ENCODE peak calls at places on chromosome 6, in nine cellular contexts. Z is breast epithelium, G is stomach, L is K562, N is HepG2, Y is GM23338, B is Panc1, U is transverse colon, X is HCT116. A is an unnamed sample.

GRCh38 chr6:116057766-116058165 is 2.9 kb downstream of the FRK start:
- DNase-seq in X (no peak), N (no peak), L (no peak), G (no peak), B (no peak), Z (no peak), Y (no peak), U (no peak), A (no peak)

GRCh38 chr6:49121970-49122369 is 341.1 kb downstream of the MMUT start:
- DNase-seq in B (no peak), X (no peak), G (no peak), L (no peak), U (no peak), Y (no peak), Z (no peak), N (no peak), A (no peak)

GRCh38 chr6:158213925-158214674 is 46.0 kb downstream of the GTF2H5 start:
- DNase-seq in L (peak), X (peak), Z (no peak), B (peak), U (peak), G (peak), N (peak), Y (peak), A (peak)

GRCh38 chr6:26472549-26473245 is 14.9 kb downstream of the BTN2A1 start:
- DNase-seq in Z (no peak), Y (no peak), X (no peak), N (no peak), L (no peak), G (no peak), U (no peak), B (no peak), A (no peak)

GRCh38 chr6:144343736-144344428 is 58.7 kb downstream of the UTRN start:
- DNase-seq in B (no peak), N (peak), Y (peak), G (peak), Z (no peak), X (no peak), U (peak), L (no peak), A (no peak)

GRCh38 chr6:1873781-1874180 is 264.1 kb downstream of the FOXC1 start:
- DNase-seq in G (no peak), B (no peak), X (no peak), L (no peak), U (no peak), Y (no peak), N (no peak), Z (no peak), A (no peak)

GRCh38 chr6:10809098-10809497 is 29.2 kb downstream of the MAK start:
- DNase-seq in L (no peak), Z (no peak), G (no peak), N (no peak), X (no peak), B (no peak), U (no peak), Y (no peak), A (no peak)

GRCh38 chr6:123064038-123064437 is 68.0 kb downstream of the CLVS2 start:
- DNase-seq in B (no peak), X (no peak), Y (no peak), U (no peak), L (no peak), Z (no peak), N (no peak), G (no peak), A (no peak)

GRCh38 chr6:170452767-170453545 is 100.2 kb downstream of the PSMB1 start:
- DNase-seq in L (no peak), Y (no peak), G (no peak), X (no peak), U (no peak), N (no peak), Z (no peak), B (no peak), A (no peak)

GRCh38 chr6:30355281-30355680 is 10.3 kb downstream of the RPP21 start:
- DNase-seq in U (no peak), Z (no peak), L (no peak), Y (no peak), B (no peak), N (no peak), G (no peak), X (no peak), A (no peak)

GRCh38 chr6:4661391-4661790 is 114.8 kb upstream of the CDYL start:
- DNase-seq in B (no peak), U (no peak), N (no peak), Z (no peak), L (no peak), X (no peak), G (no peak), Y (no peak), A (no peak)

GRCh38 chr6:159533016-159533415 is 160.0 kb downstream of the SOD2 start:
- DNase-seq in L (no peak), B (no peak), N (no peak), Y (no peak), X (no peak), U (no peak), Z (no peak), G (no peak), A (no peak)

GRCh38 chr6:33600761-33601160 is 20.4 kb upstream of the ITPR3 start:
- DNase-seq in B (no peak), N (no peak), Z (no peak), G (no peak), Y (no peak), U (no peak), L (no peak), X (no peak), A (no peak)

GRCh38 chr6:43143235-43144124 is 27.6 kb upstream of the SRF start:
- DNase-seq in Y (peak), B (no peak), X (peak), Z (peak), G (peak), N (peak), U (peak), L (peak), A (peak)
- TF ChIP-seq POLR2AphosphoS5 in Y (peak), B (no peak), X (no peak), Z (peak), G (no peak), N (no peak), U (peak), L (no peak), A (peak)

GRCh38 chr6:103798166-103798565 is 1061.6 kb downstream of the HACE1 start:
- DNase-seq in B (no peak), L (no peak), Z (no peak), Y (no peak), G (no peak), N (no peak), X (no peak), U (no peak), A (no peak)

GRCh38 chr6:103800131-103800670 is 1059.5 kb downstream of the HACE1 start:
- DNase-seq in U (no peak), G (no peak), Y (no peak), B (no peak), L (no peak), Z (no peak), X (no peak), N (no peak), A (no peak)

DNA sequence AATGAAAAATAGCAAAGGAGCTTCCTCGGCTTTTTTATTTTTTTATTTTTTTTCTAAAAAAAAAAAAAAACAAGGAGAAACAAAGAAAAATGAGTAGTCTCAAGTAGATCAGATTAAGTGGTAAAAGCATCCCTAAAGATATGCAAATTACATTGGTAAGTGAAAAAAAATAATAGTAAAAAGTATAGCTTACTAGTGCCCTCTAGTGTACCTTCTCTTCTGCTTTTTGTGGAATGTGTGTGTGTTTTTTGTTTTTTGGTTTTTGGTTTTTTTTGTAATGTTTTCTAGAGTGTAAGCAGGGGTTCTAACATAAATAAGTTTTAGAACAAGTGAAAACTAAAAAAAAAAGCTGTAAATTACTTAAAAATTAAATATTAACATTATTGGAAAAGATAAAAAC is 1062.0 kb downstream of the HACE1 start:
- DNase-seq in U (no peak), N (no peak), G (no peak), L (no peak), X (no peak), Y (peak), Z (no peak), B (no peak), A (no peak)
- TF ChIP-seq CTCF in U (no peak), N (peak), G (no peak), L (no peak), X (peak), Y (peak), Z (no peak), B (peak), A (no peak)

DNA sequence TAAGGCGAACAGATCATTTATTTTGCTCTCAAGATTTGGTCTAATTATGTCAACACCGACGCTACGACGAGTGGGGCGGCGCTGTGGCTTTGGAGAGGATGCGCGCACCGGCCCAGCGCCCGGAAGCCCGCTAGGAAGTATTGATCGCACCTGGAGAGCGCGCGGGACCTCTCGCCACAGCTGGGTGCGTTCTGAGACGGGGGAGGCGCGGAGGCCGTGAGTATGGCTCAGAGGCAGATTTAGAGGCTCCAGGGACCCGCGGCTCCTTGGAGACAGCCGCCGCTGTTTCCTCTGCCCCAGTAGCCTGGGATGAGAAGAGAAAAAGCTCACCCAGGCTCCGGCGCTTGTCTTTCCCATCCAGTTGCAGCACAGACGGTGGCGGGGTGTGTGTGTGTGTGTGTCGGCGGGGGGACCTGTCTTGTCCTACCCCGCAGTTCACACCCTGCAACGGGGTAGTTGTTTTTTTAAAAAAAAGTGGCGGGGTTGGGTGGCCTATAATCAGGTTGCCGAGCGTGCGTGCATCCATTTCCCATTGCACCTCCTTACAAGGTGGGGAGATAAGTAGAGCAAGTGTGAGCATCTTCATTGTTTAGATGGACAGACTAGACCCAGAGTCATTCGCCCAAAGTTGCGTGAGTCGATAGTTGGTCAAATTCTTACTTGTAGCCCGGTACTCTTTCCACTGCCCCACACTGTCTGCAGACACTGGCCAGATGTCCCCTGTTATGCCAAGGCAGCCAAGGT is 11.2 kb downstream of the TFAP2D start:
- DNase-seq in G (no peak), B (no peak), Y (peak), X (no peak), Z (no peak), N (no peak), U (no peak), L (no peak), A (no peak)
- TF ChIP-seq POLR2AphosphoS5 in G (no peak), B (no peak), Y (no peak), X (no peak), Z (no peak), N (no peak), U (no peak), L (no peak), A (no peak)

GRCh38 chr6:82364087-82365010 is 732 bp downstream of the TPBG start:
- DNase-seq in L (no peak), G (peak), B (no peak), Z (peak), X (peak), U (peak), N (no peak), Y (peak), A (peak)
- TF ChIP-seq CTCF in L (no peak), G (no peak), B (no peak), Z (no peak), X (no peak), U (no peak), N (no peak), Y (no peak), A (no peak)

GRCh38 chr6:162088091-162088490 is 639.5 kb downstream of the PRKN start:
- DNase-seq in U (no peak), Z (no peak), B (no peak), L (no peak), X (no peak), N (no peak), G (no peak), Y (no peak), A (no peak)

GRCh38 chr6:162090734-162091133 is 636.8 kb downstream of the PRKN start:
- DNase-seq in U (no peak), X (no peak), N (no peak), L (no peak), Z (no peak), B (no peak), G (no peak), Y (no peak), A (no peak)

GRCh38 chr6:162092816-162093502 is 634.6 kb downstream of the PRKN start:
- DNase-seq in L (no peak), Y (no peak), Z (no peak), B (no peak), X (no peak), G (no peak), U (no peak), N (no peak), A (no peak)
- TF ChIP-seq POLR2AphosphoS5 in L (no peak), Y (no peak), Z (no peak), B (no peak), X (no peak), G (no peak), U (no peak), N (no peak), A (no peak)

GRCh38 chr6:105626290-105627158 is 223.6 kb upstream of the PREP start:
- DNase-seq in Y (no peak), U (no peak), G (no peak), Z (no peak), L (no peak), B (no peak), N (no peak), X (no peak), A (no peak)

GRCh38 chr6:105621564-105622175 is 218.8 kb upstream of the PREP start:
- DNase-seq in X (no peak), U (no peak), B (no peak), Z (no peak), Y (no peak), N (no peak), G (no peak), L (no peak), A (no peak)

GRCh38 chr6:105619971-105620741 is 217.3 kb upstream of the PREP start:
- DNase-seq in Z (no peak), X (no peak), N (no peak), U (no peak), G (no peak), B (no peak), Y (no peak), L (no peak), A (no peak)

GRCh38 chr6:105620878-105621277 is 218.0 kb upstream of the PREP start:
- DNase-seq in L (no peak), Z (no peak), Y (no peak), X (no peak), N (no peak), B (no peak), U (no peak), G (no peak), A (no peak)

GRCh38 chr6:105624055-105624454 is 221.2 kb upstream of the PREP start:
- DNase-seq in Y (no peak), G (no peak), X (no peak), Z (no peak), N (no peak), B (no peak), U (no peak), L (no peak), A (no peak)
- TF ChIP-seq CTCF in Y (no peak), G (no peak), X (no peak), Z (no peak), N (no peak), B (no peak), U (no peak), L (no peak), A (no peak)

DNA sequence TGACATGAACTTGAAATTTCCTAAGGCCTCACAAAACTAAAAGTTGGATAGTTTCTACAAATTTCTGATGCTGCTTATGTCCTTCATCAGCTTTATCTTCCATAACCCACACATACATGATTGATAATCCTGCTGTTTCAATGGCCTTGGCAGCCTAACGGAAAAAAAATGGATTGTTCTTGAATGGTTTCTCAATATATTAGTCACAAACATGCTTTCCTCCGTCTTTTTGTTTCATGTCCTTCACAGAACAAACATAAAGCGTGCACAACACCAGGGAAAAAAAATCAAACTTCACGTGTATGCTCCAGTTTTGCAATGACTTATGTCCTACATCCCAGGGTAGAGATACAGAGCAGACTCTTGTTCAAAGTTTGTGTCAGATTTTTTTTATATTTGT is 118.7 kb downstream of the BMP5 start:
- DNase-seq in U (no peak), X (no peak), Y (no peak), N (no peak), L (no peak), G (no peak), B (no peak), Z (no peak), A (no peak)
- TF ChIP-seq POLR2AphosphoS5 in U (no peak), X (no peak), Y (no peak), N (no peak), L (no peak), G (no peak), B (no peak), Z (no peak), A (no peak)